ENCODE peak calls at places on chromosomes 2 and 18, in ten cellular contexts. S is cardiac muscle cell; I is MM.1S; P is right cardiac atrium; Z is body of pancreas; J is PC-3; E is neural progenitor cell; F is thyroid gland; U is Peyer's patch; G is CD4-positive, CD25-positive, alpha-beta regulatory T cell. T is an unnamed sample. For H3K4me1, the result is how much of the 10 kb centered on the place peaks cover.

GRCh38 chr2:145906356-145906755 is 1386.4 kb upstream of the ZEB2 start:
- DNase-seq in S (no peak), I (peak), P (no peak), Z (peak), J (peak), E (no peak), F (no peak), U (no peak), G (no peak), T (no peak)

GRCh38 chr2:223538920-223539440 is 63.2 kb downstream of the SCG2 start:
- DNase-seq in S (peak), I (no peak), P (peak), Z (no peak), J (no peak), E (peak), F (peak), U (no peak), G (no peak), T (no peak)

GRCh38 chr2:31909661-31910060 is 101.1 kb downstream of the MEMO1 start:
- DNase-seq in S (no peak), I (no peak), P (no peak), Z (no peak), J (no peak), E (no peak), F (no peak), U (no peak), G (no peak), T (no peak)

GRCh38 chr2:164808776-164809175 is 32.8 kb downstream of the COBLL1 start:
- DNase-seq in S (peak), I (no peak), P (no peak), Z (no peak), J (no peak), E (no peak), F (no peak), U (no peak), G (no peak), T (no peak)

GRCh38 chr2:135727968-135728728 is 13.5 kb upstream of the UBXN4 start:
- DNase-seq in S (no peak), I (no peak), P (no peak), Z (no peak), J (no peak), E (no peak), F (no peak), U (no peak), G (no peak), T (no peak)

GRCh38 chr2:238039985-238040384 is 20.8 kb upstream of the SCLY start:
- DNase-seq in S (no peak), I (no peak), P (no peak), Z (no peak), J (no peak), E (no peak), F (no peak), U (no peak), G (no peak), T (no peak)

GRCh38 chr2:98502556-98503335 is 58.1 kb downstream of the INPP4A start:
- DNase-seq in S (peak), I (peak), P (no peak), Z (no peak), J (peak), E (no peak), F (no peak), U (no peak), G (no peak), T (no peak)

GRCh38 chr18:44609210-44609941 is 71.3 kb upstream of the SETBP1 start:
- DNase-seq in S (no peak), I (no peak), P (no peak), Z (no peak), J (no peak), E (no peak), F (no peak), U (no peak), G (no peak), T (no peak)

GRCh38 chr18:72013512-72013911 is 530.6 kb downstream of the CBLN2 start:
- DNase-seq in S (no peak), I (no peak), P (no peak), Z (no peak), J (peak), E (no peak), F (no peak), U (no peak), G (no peak), T (no peak)

GRCh38 chr2:3485166-3485565 is 34.2 kb downstream of the ADI1 start:
- DNase-seq in S (no peak), I (no peak), P (peak), Z (no peak), J (no peak), E (no peak), F (no peak), U (peak), G (no peak), T (no peak)

GRCh38 chr2:24489942-24490673 is 946 bp upstream of the NCOA1 start:
- DNase-seq in S (peak), I (peak), P (no peak), Z (peak), J (peak), E (peak), F (no peak), U (peak), G (no peak), T (peak)

GRCh38 chr2:139427164-139427563 is 647.0 kb upstream of the NXPH2 start:
- DNase-seq in S (no peak), I (no peak), P (no peak), Z (no peak), J (no peak), E (no peak), F (no peak), U (no peak), G (no peak), T (no peak)

GRCh38 chr2:215884741-215885140 is 128.6 kb downstream of the MREG start:
- DNase-seq in S (peak), I (no peak), P (no peak), Z (no peak), J (no peak), E (no peak), F (no peak), U (no peak), G (no peak), T (no peak)

GRCh38 chr2:43218550-43219382 is 7.6 kb downstream of the ZFP36L2 start:
- DNase-seq in S (peak), I (peak), P (peak), Z (peak), J (peak), E (no peak), F (peak), U (peak), G (peak), T (peak)

GRCh38 chr18:32435631-32436500 is 34.8 kb downstream of the GAREM1 start:
- DNase-seq in S (no peak), I (no peak), P (no peak), Z (no peak), J (no peak), E (no peak), F (no peak), U (no peak), G (no peak), T (peak)

GRCh38 chr2:241898681-241899270 is 29.2 kb downstream of the RTP5 start:
- DNase-seq in S (no peak), I (no peak), P (no peak), Z (no peak), J (no peak), E (no peak), F (peak), U (no peak), G (no peak), T (no peak)

GRCh38 chr2:150410809-150411208 is 76.7 kb downstream of the RND3 start:
- DNase-seq in S (peak), I (no peak), P (no peak), Z (no peak), J (peak), E (peak), F (peak), U (no peak), G (no peak), T (no peak)

DNA sequence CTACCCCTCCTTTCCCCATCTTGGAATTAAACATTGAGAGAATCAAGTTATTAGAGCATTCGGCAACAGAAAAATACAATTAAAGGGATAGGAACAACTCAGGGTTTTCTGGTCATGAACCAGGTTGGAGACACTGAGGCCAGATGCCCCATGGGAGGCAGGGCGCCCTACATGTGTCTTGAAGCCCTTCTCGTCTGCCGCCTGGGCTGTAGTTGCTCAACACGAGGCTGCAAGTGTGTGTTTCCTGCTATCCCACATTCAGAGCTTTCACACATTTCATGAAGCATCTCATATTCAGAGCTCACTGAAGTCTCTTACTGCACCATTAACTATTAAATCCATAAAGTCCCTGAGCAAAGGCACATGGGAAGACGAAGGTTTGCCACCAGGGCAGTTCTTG is 28.8 kb downstream of the TTC39C start:
- DNase-seq in S (no peak), I (no peak), P (no peak), Z (no peak), J (no peak), E (no peak), F (no peak), U (no peak), G (no peak), T (no peak)
- H3K4me1 ChIP-seq in S (under half), I (under half), P (under half), Z (under half), J (under half), E (under half), F (under half), U (under half), G (half or more), T (under half)

GRCh38 chr2:239954166-239955085 is 70.7 kb downstream of the NDUFA10 start:
- DNase-seq in S (peak), I (no peak), P (peak), Z (no peak), J (no peak), E (no peak), F (no peak), U (no peak), G (no peak), T (no peak)

GRCh38 chr2:239957681-239958181 is 67.4 kb downstream of the NDUFA10 start:
- DNase-seq in S (no peak), I (no peak), P (no peak), Z (no peak), J (no peak), E (no peak), F (no peak), U (no peak), G (no peak), T (no peak)

GRCh38 chr2:239956818-239957261 is 68.3 kb downstream of the NDUFA10 start:
- DNase-seq in S (no peak), I (no peak), P (peak), Z (no peak), J (no peak), E (no peak), F (no peak), U (peak), G (no peak), T (no peak)

GRCh38 chr2:239955086-239955988 is 69.8 kb downstream of the NDUFA10 start:
- DNase-seq in S (no peak), I (no peak), P (peak), Z (no peak), J (no peak), E (no peak), F (no peak), U (peak), G (no peak), T (no peak)

GRCh38 chr2:239955989-239956817 is 68.9 kb downstream of the NDUFA10 start:
- DNase-seq in S (no peak), I (no peak), P (peak), Z (no peak), J (no peak), E (no peak), F (no peak), U (peak), G (no peak), T (no peak)
- H3K4me1 ChIP-seq in S (under half), I (under half), P (under half), Z (under half), J (under half), E (under half), F (under half), U (under half), G (under half), T (under half)

GRCh38 chr2:28336264-28336992 is 56.2 kb upstream of the FOSL2 start:
- DNase-seq in S (no peak), I (no peak), P (no peak), Z (no peak), J (no peak), E (no peak), F (no peak), U (peak), G (no peak), T (no peak)
- H3K4me1 ChIP-seq in S (under half), I (under half), P (under half), Z (under half), J (under half), E (under half), F (under half), U (under half), G (under half), T (under half)

DNA sequence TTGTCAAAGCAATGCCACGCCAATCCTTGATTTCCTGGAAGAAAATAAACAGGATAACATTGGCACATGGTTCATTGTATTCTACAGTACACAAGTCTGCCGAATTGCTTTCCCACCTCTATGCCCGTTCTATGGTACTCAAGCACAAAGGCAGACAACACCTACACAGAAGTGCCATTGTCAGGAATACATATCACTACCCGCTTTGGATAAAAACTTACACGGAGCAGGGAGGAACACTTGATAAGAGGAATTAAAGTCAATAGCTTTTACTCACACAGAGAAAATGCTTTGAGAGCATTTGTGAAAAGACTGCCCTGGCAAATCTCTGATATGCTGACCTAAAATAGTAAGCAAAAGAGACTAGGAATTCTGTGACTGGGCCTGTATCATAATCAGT is 23.4 kb downstream of the PLEKHM3 start:
- DNase-seq in S (no peak), I (no peak), P (no peak), Z (no peak), J (no peak), E (no peak), F (no peak), U (no peak), G (no peak), T (no peak)
- H3K4me1 ChIP-seq in S (under half), I (under half), P (under half), Z (under half), J (under half), E (under half), F (under half), U (under half), G (under half), T (under half)

GRCh38 chr18:12014976-12015696 is 33.8 kb downstream of the IMPA2 start:
- DNase-seq in S (no peak), I (no peak), P (no peak), Z (no peak), J (no peak), E (no peak), F (peak), U (no peak), G (no peak), T (no peak)

GRCh38 chr18:12014521-12014920 is 33.2 kb downstream of the IMPA2 start:
- DNase-seq in S (no peak), I (no peak), P (no peak), Z (no peak), J (no peak), E (no peak), F (no peak), U (no peak), G (no peak), T (no peak)

GRCh38 chr18:12017079-12017478 is 35.8 kb downstream of the IMPA2 start:
- DNase-seq in S (no peak), I (no peak), P (no peak), Z (no peak), J (no peak), E (no peak), F (peak), U (no peak), G (no peak), T (no peak)

GRCh38 chr18:12014091-12014490 is 32.8 kb downstream of the IMPA2 start:
- DNase-seq in S (no peak), I (no peak), P (no peak), Z (no peak), J (no peak), E (no peak), F (no peak), U (no peak), G (no peak), T (no peak)

DNA sequence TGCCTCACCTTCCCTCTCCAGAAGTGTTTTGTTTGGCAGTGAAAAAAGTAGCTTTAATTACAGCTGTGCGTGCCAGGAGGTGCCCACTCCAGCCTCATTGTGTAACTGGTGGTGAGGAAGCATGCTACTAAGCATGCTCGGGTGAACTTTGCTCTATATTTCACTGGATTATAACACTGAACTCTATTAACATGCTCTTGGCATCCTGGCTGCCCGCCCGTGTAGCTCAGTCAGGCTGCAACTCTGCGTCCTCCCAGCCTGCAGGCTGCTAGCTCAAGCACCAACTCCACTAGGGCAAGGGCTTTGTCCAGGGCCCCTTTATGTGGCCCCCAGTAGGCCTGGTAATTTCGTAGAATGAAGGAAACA is 34.4 kb downstream of the IMPA2 start:
- DNase-seq in S (peak), I (no peak), P (peak), Z (peak), J (peak), E (no peak), F (peak), U (peak), G (no peak), T (peak)
- H3K4me1 ChIP-seq in S (under half), I (under half), P (under half), Z (half or more), J (under half), E (under half), F (half or more), U (under half), G (under half), T (under half)

T was measured in lung.